ENCODE peak calls at places on chromosomes 13 and 19, in seven cellular contexts. O is heart left ventricle, A is heart right ventricle, K is fibroblast of lung, S is mammary epithelial cell, M is upper lobe of left lung, N is psoas muscle. U is an unnamed sample.

GRCh38 chr19:18586311-18586710 is 2.3 kb upstream of the REX1BD start:
- DNase-seq in A (no peak), K (no peak), S (no peak), M (no peak), N (no peak), O (no peak), U (no peak)

GRCh38 chr19:40284501-40285352 is at the start of gene AKT2:
- DNase-seq in N (no peak), S (peak; percentile 9), A (peak; percentile 71), M (peak; percentile 94), K (peak; percentile 49), O (no peak), U (no peak)

GRCh38 chr13:33087091-33087490 is 70.9 kb downstream of the KL start:
- DNase-seq in O (no peak), N (no peak), M (no peak), A (no peak), K (peak; percentile 15), S (no peak), U (no peak)

GRCh38 chr19:16661480-16662034 is 618 bp downstream of the TMEM38A start:
- DNase-seq in M (peak; percentile 80), O (peak; percentile 74), S (no peak), N (peak; percentile 88), A (peak; percentile 73), K (no peak), U (peak; percentile 61)

GRCh38 chr19:41299755-41300089 is 10.2 kb upstream of the CCDC97 start:
- DNase-seq in O (peak; percentile 90), N (peak; percentile 89), S (no peak), M (no peak), K (peak; percentile 87), A (peak; percentile 64), U (peak; percentile 71)

GRCh38 chr19:47190167-47190727 is 40.8 kb downstream of the BBC3 start:
- DNase-seq in A (peak; percentile 35), O (peak; percentile 41), K (peak; percentile 85), M (peak; percentile 47), N (peak; percentile 50), S (peak; percentile 33), U (peak; percentile 88)

GRCh38 chr13:99806671-99807070 is 164.9 kb downstream of the ZIC5 start:
- DNase-seq in M (no peak), O (no peak), K (no peak), S (no peak), N (no peak), A (no peak), U (no peak)

GRCh38 chr19:32287811-32288227 is 57.6 kb upstream of the ZNF507 start:
- DNase-seq in K (peak; percentile 77), N (peak; percentile 84), O (peak; percentile 81), S (peak; percentile 29), A (peak; percentile 74), M (no peak), U (peak; percentile 59)

GRCh38 chr13:112483299-112483698 is 104.7 kb downstream of the TUBGCP3 start:
- DNase-seq in N (no peak), A (no peak), S (no peak), O (no peak), K (no peak), M (no peak), U (no peak)

GRCh38 chr13:112481458-112481857 is 105.3 kb downstream of the SPACA7 start:
- DNase-seq in N (no peak), O (no peak), A (no peak), K (no peak), S (no peak), M (no peak), U (no peak)

GRCh38 chr13:112489199-112489598 is 98.8 kb downstream of the TUBGCP3 start:
- DNase-seq in A (no peak), K (no peak), S (no peak), N (no peak), M (peak; percentile 57), O (no peak), U (no peak)

GRCh38 chr13:112487127-112487517 is 100.8 kb downstream of the TUBGCP3 start:
- DNase-seq in A (no peak), M (no peak), K (no peak), O (no peak), N (no peak), S (no peak), U (no peak)

DNA sequence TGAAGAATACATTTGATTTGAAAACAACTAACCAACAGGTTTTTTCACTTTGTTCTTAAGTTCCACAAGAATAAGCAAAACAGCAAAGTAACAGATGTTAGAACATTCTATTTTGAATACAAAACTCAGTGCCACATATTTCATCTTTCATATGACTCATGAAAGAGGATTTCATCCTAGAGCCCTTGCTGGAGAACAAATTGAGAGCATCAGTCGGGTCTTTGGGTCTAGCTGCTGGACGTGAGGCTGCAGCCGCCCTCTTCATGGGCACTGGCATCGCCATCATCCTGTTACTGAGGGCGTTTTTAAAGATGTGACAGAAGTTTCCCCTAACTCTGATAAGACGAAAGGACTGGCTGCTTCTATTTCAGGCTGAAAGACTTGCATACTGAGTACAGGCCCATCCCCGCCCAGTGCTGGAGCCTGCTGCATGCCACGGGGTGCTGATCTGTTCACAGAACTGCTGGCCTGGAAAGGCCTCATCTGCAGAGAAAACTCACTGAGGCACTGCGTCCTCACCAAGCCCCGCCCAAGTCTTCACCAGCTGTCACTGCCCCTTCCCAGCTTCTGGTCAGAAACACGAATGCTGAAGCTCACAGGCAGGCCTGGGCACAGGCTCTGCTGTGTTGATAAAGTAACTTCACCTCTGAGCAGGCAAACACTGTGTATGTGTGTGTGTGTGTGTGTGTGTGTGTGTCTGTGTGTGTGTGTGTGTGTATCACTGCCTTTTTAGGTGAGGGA is 101.4 kb downstream of the TUBGCP3 start:
- DNase-seq in N (no peak), K (peak; percentile 39), O (no peak), A (no peak), S (no peak), M (peak; percentile 25), U (no peak)
- H3K27ac ChIP-seq in N (no peak overlapping the region), K (no peak overlapping the region), O (no peak overlapping the region), A (no peak overlapping the region), S (no peak overlapping the region), M (no peak overlapping the region), U (no peak overlapping the region)

GRCh38 chr19:51664131-51664530 is 17.5 kb upstream of the SIGLEC14 start:
- DNase-seq in N (no peak), S (no peak), K (no peak), A (no peak), M (no peak), O (no peak), U (no peak)

GRCh38 chr19:51660975-51661600 is 14.5 kb upstream of the SIGLEC14 start:
- DNase-seq in O (peak; percentile 70), K (peak; percentile 79), S (peak; percentile 55), A (peak; percentile 49), N (peak; percentile 73), M (no peak), U (peak; percentile 54)

GRCh38 chr19:51663650-51664049 is 17.0 kb upstream of the SIGLEC14 start:
- DNase-seq in A (no peak), K (no peak), S (no peak), M (no peak), N (no peak), O (no peak), U (no peak)

GRCh38 chr19:51668167-51668566 is 21.5 kb upstream of the SIGLEC14 start:
- DNase-seq in S (no peak), N (no peak), A (no peak), O (no peak), M (no peak), K (no peak), U (no peak)

DNA sequence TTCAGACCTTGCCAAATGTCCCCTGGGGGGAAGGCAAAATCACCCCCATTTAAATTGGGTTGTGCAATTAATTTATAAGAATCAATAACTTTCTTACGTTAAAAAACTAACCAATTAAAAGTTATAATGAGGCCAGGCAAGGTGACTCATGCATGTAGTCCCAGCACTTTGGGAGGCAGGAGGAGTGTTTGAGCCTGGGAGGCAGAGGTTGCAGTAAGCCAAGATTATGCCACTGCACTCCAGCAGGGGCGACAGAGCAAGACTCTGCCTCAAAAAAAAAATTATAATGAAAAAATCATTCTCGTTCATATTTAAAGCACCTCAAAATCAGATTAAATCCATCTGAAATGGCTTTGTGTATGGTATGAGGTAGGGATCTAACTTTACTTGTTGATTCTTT is 18.4 kb upstream of the SIGLEC14 start:
- DNase-seq in S (peak; percentile 34), N (no peak), O (no peak), M (no peak), A (no peak), K (peak; percentile 4), U (no peak)
- TF ChIP-seq CTCF in S (peak; percentile 28), N (no peak), O (no peak), M (no peak), A (peak; percentile 16), K (peak; percentile 35), U (no peak)

DNA sequence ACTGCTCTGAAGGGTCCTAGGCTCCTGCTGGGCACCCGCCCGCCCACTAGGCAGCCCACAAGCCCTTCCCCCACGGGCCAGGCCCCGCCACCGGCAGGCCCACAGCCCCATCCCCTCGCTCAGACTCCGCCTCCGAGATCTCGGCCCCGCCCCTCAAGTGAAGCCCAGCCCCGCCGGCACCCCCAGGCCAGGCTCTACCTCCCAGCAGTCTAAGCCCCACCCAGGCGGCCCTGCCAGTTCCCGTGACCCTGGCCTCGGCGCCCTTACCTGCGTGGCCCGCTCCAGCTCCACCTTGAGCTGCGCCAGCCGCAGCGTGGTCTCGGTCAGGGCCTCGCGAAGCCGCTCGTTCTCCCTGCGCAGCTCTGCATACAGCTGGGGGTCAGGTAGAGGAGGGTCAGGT is 16.3 kb downstream of the EPS8L1 start:
- DNase-seq in M (peak; percentile 83), O (no peak), N (no peak), S (no peak), K (no peak), A (no peak), U (no peak)
- H3K27ac ChIP-seq in M (no peak overlapping the region), O (no peak overlapping the region), N (no peak overlapping the region), S (no peak overlapping the region), K (no peak overlapping the region), A (no peak overlapping the region), U (no peak overlapping the region)

GRCh38 chr19:3975637-3976087 is 4.8 kb upstream of the DAPK3 start:
- DNase-seq in N (no peak), A (no peak), K (no peak), M (no peak), S (no peak), O (no peak), U (no peak)

GRCh38 chr19:3978145-3978544 is 7.1 kb downstream of the EEF2 start:
- DNase-seq in O (no peak), S (no peak), A (no peak), M (no peak), N (no peak), K (no peak), U (no peak)

GRCh38 chr19:3979289-3979673 is 6.0 kb downstream of the EEF2 start:
- DNase-seq in N (no peak), A (no peak), S (no peak), O (no peak), M (peak; percentile 83), K (no peak), U (no peak)

GRCh38 chr19:3976495-3977241 is 5.8 kb upstream of the DAPK3 start:
- DNase-seq in K (no peak), M (peak; percentile 80), S (no peak), O (no peak), A (no peak), N (peak; percentile 92), U (no peak)

DNA sequence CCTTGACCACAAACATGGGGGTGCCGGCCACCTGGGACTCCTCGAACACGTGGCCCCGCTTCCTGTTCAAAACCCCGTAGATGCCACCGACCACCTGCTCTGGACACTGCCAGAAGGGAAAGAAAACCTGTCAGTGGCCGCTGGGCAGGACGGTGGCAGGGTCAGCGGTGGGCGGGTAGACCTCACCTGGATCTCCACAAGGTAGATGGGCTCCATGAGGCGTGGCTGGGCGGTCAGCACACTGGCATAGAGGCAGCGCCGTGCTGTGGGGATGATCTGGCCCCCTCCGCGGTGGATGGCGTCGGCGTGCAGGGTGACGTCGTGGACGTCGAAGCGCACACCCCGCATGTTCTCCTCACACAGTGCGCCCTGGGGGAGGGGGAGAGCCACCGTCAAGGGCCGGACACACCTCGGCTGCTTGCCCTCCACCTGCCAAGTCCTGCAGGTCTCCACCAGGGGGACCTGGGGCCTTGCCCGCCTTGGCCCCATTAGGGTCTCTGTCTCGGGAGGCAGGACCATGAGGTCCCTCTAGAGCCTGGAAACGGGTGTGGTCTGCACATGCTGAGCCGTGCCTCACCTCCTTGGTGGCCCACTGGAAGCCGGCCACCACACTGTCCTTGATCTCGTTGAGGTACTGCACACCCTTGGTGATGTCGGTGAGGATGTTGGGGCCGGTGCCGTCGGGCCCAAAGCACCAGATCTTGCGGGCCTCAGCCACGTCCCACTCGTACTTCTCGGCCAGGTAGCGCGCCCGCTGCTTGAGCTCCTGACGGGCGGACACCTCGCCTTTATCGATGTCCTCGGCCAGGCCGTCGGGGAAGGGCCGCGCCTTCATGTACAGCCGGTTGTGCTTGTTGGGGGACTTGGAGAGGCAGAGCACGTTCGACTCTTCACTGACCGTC is 6.6 kb upstream of the DAPK3 start:
- DNase-seq in M (peak; percentile 84), A (no peak), O (no peak), K (no peak), S (no peak), N (peak; percentile 65), U (no peak)
- TF ChIP-seq CTCF in M (no peak), A (no peak), O (no peak), K (peak; percentile 8), S (peak; percentile 14), N (peak; percentile 18), U (no peak)